ENCODE peak calls at places on chromosomes 6 and 20, in seven cellular contexts. C is NCI-H2029; U is left cardiac atrium; Z is fibroblast of lung; W is CD8-positive, alpha-beta memory T cell; M is DMS 273 treated with DMSO at 0.1 percent for 48 hours; E is stimulated activated CD8-positive, alpha-beta memory T cell treated with anti-CD3 and anti-CD28 coated beads, Interleukin-2, amount 100 ng/mL, for 48 hours. B is an unnamed sample.

GRCh38 chr20:62202676-62203377 is 17.3 kb downstream of the HRH3 start:
- DNase-seq in W (peak), M (no peak), E (no peak), C (no peak), U (peak), Z (no peak), B (no peak)

GRCh38 chr6:33851959-33852358 is 48.2 kb upstream of the MLN start:
- DNase-seq in U (no peak), Z (no peak), E (no peak), C (no peak), W (peak), M (peak), B (no peak)

GRCh38 chr6:129276461-129276860 is 393.5 kb downstream of the LAMA2 start:
- DNase-seq in Z (no peak), U (no peak), E (no peak), C (no peak), M (no peak), W (no peak), B (no peak)

GRCh38 chr6:147000545-147001488 is 203.4 kb upstream of the STXBP5 start:
- DNase-seq in M (no peak), U (no peak), C (no peak), E (no peak), Z (peak), W (no peak), B (no peak)

GRCh38 chr20:38353298-38353697 is 7.0 kb downstream of the LBP start:
- DNase-seq in Z (peak), E (no peak), C (no peak), W (no peak), U (no peak), M (no peak), B (no peak)

GRCh38 chr6:150622941-150623874 is 23.5 kb downstream of the PLEKHG1 start:
- DNase-seq in E (no peak), C (no peak), W (no peak), M (no peak), Z (no peak), U (no peak), B (no peak)

GRCh38 chr6:127119361-127120108 is 1.1 kb downstream of the RSPO3 start:
- DNase-seq in Z (no peak), M (no peak), W (no peak), C (no peak), U (peak), E (no peak), B (no peak)

GRCh38 chr6:113315068-113315467 is 542.1 kb upstream of the MARCKS start:
- DNase-seq in U (no peak), C (no peak), W (no peak), E (no peak), M (no peak), Z (no peak), B (no peak)

GRCh38 chr6:130778946-130779657 is 48.1 kb upstream of the SMLR1 start:
- DNase-seq in M (no peak), E (no peak), Z (peak), C (no peak), W (no peak), U (no peak), B (no peak)

GRCh38 chr6:157759028-157759427 is 64.0 kb upstream of the SNX9 start:
- DNase-seq in Z (no peak), C (no peak), W (no peak), E (no peak), M (no peak), U (no peak), B (no peak)

GRCh38 chr6:139153876-139154275 is 19.0 kb downstream of the HECA start:
- DNase-seq in U (no peak), E (no peak), M (no peak), W (no peak), C (no peak), Z (peak), B (no peak)

GRCh38 chr6:1987640-1988039 is 257.8 kb downstream of the GMDS start:
- DNase-seq in U (no peak), M (no peak), C (peak), W (no peak), Z (peak), E (no peak), B (no peak)

GRCh38 chr20:58497076-58497665 is 18.0 kb downstream of the APCDD1L start:
- DNase-seq in E (no peak), W (no peak), U (no peak), C (no peak), Z (no peak), M (no peak), B (no peak)

GRCh38 chr6:39236742-39237141 is 7.5 kb upstream of the KCNK5 start:
- DNase-seq in W (no peak), E (no peak), M (no peak), U (no peak), Z (no peak), C (no peak), B (no peak)

GRCh38 chr20:4157516-4157915 is 142.2 kb upstream of the RNF24 start:
- DNase-seq in Z (no peak), C (no peak), E (no peak), W (no peak), U (no peak), M (no peak), B (no peak)

GRCh38 chr20:3735768-3736167 is 3.3 kb downstream of the HSPA12B start:
- DNase-seq in Z (no peak), U (no peak), W (no peak), E (no peak), M (no peak), C (no peak), B (no peak)

GRCh38 chr6:145071836-145072235 is 663.5 kb downstream of the EPM2A start:
- DNase-seq in W (no peak), M (no peak), Z (peak), C (no peak), E (no peak), U (no peak), B (no peak)

GRCh38 chr6:107116328-107116892 is 1.1 kb upstream of the BEND3 start:
- DNase-seq in W (no peak), U (peak), Z (no peak), M (peak), C (no peak), E (peak), B (no peak)

GRCh38 chr20:41888434-41888833 is 270.3 kb upstream of the CHD6 start:
- DNase-seq in Z (no peak), W (no peak), U (no peak), C (no peak), E (no peak), M (no peak), B (no peak)

GRCh38 chr20:55586626-55587025 is 418.7 kb downstream of the CBLN4 start:
- DNase-seq in M (no peak), U (no peak), E (no peak), Z (no peak), W (no peak), C (no peak), B (no peak)

B was measured in left ventricle myocardium inferior.